ENCODE peak calls at places on chromosomes 5 and 9, in seven cellular contexts. T, G, Q, D, H, I and J are unnamed samples.

GRCh38 chr5:155827949-155828348 is 499.0 kb upstream of the SGCD start:
- DNase-seq in T (no peak), G (no peak), Q (no peak), D (no peak), H (no peak), I (no peak), J (peak)

GRCh38 chr9:93114169-93114983 is 18.4 kb downstream of the CARD19 start:
- DNase-seq in T (peak), G (no peak), Q (no peak), D (no peak), H (peak), I (no peak), J (no peak)

GRCh38 chr5:61245936-61246335 is 83.7 kb upstream of the SMIM15 start:
- DNase-seq in T (no peak), G (peak), Q (no peak), D (no peak), H (no peak), I (no peak), J (no peak)

GRCh38 chr9:69023650-69024049 is 9.7 kb upstream of the PRKACG start:
- DNase-seq in T (peak), G (no peak), Q (no peak), D (no peak), H (no peak), I (no peak), J (no peak)

GRCh38 chr9:130938652-130939404 is at the start of gene FIBCD1:
- DNase-seq in T (peak), G (peak), Q (peak), D (no peak), H (no peak), I (no peak), J (peak)

GRCh38 chr9:136054146-136054545 is 40.9 kb downstream of the NACC2 start:
- DNase-seq in T (no peak), G (no peak), Q (no peak), D (no peak), H (no peak), I (no peak), J (no peak)

GRCh38 chr5:16792278-16793275 is 143.5 kb downstream of the MYO10 start:
- DNase-seq in T (no peak), G (no peak), Q (no peak), D (no peak), H (no peak), I (no peak), J (no peak)

GRCh38 chr5:120139039-120139438 is 325.1 kb upstream of the PRR16 start:
- DNase-seq in T (no peak), G (no peak), Q (peak), D (no peak), H (no peak), I (no peak), J (no peak)

GRCh38 chr9:87076825-87077224 is 129.5 kb upstream of the GAS1 start:
- DNase-seq in T (no peak), G (no peak), Q (peak), D (no peak), H (no peak), I (no peak), J (no peak)

GRCh38 chr9:25904701-25905100 is 226.5 kb upstream of the TUSC1 start:
- DNase-seq in T (no peak), G (no peak), Q (no peak), D (no peak), H (no peak), I (no peak), J (no peak)

GRCh38 chr5:98794414-98795080 is 21.1 kb downstream of the RGMB start:
- DNase-seq in T (no peak), G (no peak), Q (no peak), D (no peak), H (no peak), I (no peak), J (no peak)

GRCh38 chr9:20197976-20198685 is 409.3 kb upstream of the SLC24A2 start:
- DNase-seq in T (no peak), G (peak), Q (no peak), D (no peak), H (no peak), I (no peak), J (peak)

GRCh38 chr9:108543251-108543768 is 312.5 kb downstream of the ACTL7B start:
- DNase-seq in T (peak), G (no peak), Q (peak), D (no peak), H (no peak), I (no peak), J (no peak)

GRCh38 chr5:138635268-138635667 is 60.1 kb upstream of the HSPA9 start:
- DNase-seq in T (no peak), G (peak), Q (peak), D (no peak), H (no peak), I (no peak), J (no peak)

GRCh38 chr9:100589582-100589981 is 11.7 kb downstream of the CAVIN4 start:
- DNase-seq in T (no peak), G (no peak), Q (peak), D (no peak), H (no peak), I (no peak), J (no peak)

GRCh38 chr9:3787628-3788027 is 261.8 kb upstream of the RFX3 start:
- DNase-seq in T (no peak), G (no peak), Q (no peak), D (no peak), H (no peak), I (no peak), J (no peak)

GRCh38 chr9:3788211-3788610 is 262.4 kb upstream of the RFX3 start:
- DNase-seq in T (no peak), G (no peak), Q (no peak), D (no peak), H (no peak), I (no peak), J (no peak)

DNA sequence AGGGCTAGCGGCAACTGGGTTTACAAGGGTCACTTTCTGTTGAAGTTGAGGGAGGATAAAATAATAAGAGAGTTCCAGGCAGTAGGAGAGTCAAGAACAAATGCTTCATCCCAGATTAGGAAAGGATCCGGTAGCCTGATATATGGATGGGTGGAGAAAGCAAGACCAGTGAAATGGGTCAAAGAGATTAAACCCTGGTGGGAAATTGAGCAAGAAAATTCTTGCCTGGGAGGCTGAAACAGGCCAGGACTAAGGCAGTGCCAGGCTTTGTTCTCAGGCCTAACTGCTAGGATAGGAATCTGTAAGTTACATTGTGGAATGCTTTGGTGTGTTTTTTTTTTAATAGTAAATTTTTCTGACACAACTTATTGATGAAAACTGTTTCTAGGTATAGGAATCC is 257.4 kb upstream of the RFX3 start:
- DNase-seq in T (no peak), G (no peak), Q (peak), D (no peak), H (no peak), I (no peak), J (no peak)
- TF ChIP-seq CTCF in T (no peak), G (no peak), Q (no peak), D (no peak), H (no peak), I (no peak), J (no peak)

GRCh38 chr5:25540628-25541027 is 895.9 kb upstream of the CDH10 start:
- DNase-seq in T (no peak), G (no peak), Q (no peak), D (no peak), H (no peak), I (no peak), J (no peak)

GRCh38 chr5:25544652-25545249 is 900.0 kb upstream of the CDH10 start:
- DNase-seq in T (peak), G (no peak), Q (no peak), D (no peak), H (no peak), I (no peak), J (no peak)
- TF ChIP-seq CTCF in T (peak), G (no peak), Q (peak), D (peak), H (peak), I (no peak), J (peak)

DNA sequence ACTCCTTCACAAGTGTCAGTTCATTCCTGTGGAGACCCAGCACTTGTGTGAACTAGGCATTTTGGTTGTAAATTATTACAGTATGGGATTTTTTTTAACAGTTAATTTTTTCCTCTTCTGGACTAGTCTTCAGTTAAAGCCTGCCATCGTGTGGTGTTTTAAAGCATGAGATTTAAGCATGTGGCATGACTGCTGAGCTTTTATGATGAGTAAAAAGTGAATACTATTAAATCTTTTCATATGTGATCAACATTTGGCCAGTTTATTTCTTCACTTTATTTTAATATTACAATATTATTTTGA is 25.0 kb downstream of the LMNB1 start:
- DNase-seq in T (no peak), G (no peak), Q (peak), D (no peak), H (no peak), I (no peak), J (peak)
- TF ChIP-seq CTCF in T (peak), G (peak), Q (peak), D (peak), H (no peak), I (no peak), J (peak)

GRCh38 chr5:53874409-53874808 is 314.0 kb downstream of the NDUFS4 start:
- DNase-seq in T (peak), G (no peak), Q (peak), D (no peak), H (no peak), I (no peak), J (no peak)
- TF ChIP-seq CTCF in T (peak), G (no peak), Q (peak), D (no peak), H (no peak), I (no peak), J (no peak)

GRCh38 chr5:134738963-134739661 is 764 bp downstream of the CAMLG start:
- DNase-seq in T (peak), G (peak), Q (peak), D (no peak), H (no peak), I (no peak), J (peak)
- TF ChIP-seq CTCF in T (peak), G (no peak), Q (peak), D (no peak), H (no peak), I (no peak), J (peak)

DNA sequence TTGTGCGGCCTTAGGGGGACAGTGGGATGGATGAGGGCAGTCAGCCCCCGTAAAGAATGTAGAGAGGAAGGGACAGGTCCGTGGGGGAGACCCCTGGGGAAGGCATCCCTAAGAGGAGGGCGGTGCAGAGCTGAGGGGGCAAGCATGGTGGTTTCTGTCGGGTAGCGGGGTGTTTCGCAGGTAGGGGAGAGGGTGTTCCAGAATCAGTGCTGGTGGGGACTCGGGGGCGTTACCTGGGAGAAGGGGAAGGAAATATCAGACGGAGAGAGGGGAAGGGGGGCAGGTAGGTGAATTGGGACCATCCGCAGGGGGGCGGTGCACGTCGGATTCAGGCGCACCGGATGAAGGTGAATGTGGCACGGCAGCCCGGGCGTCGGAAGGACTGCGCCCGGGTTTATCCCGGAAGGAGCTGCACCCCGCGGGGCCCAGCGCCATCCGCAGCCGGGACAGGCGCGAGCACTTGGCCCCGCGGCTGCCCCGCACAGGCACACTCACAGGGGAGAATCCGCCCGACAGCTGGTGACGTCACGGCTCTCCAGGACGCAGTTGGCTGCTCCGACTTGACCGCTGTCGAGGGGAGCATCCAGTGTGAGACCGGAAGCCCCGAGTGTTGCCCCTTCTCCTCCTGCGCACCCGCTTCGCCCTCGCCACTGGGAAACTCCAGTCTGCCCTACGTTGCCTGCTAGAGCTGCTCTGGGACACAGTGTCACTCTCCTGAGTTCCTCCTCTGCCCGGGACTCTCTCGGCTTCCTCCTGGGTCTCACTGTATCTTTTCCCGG is 1.3 kb downstream of the CD72 start:
- DNase-seq in T (peak), G (peak), Q (peak), D (peak), H (peak), I (no peak), J (peak)
- TF ChIP-seq CTCF in T (no peak), G (no peak), Q (no peak), D (peak), H (no peak), I (peak), J (peak)

GRCh38 chr5:73887688-73888087 is 261.7 kb downstream of the ARHGEF28 start:
- DNase-seq in T (no peak), G (no peak), Q (no peak), D (no peak), H (no peak), I (no peak), J (no peak)
- TF ChIP-seq CTCF in T (no peak), G (no peak), Q (no peak), D (no peak), H (no peak), I (no peak), J (no peak)

DNA sequence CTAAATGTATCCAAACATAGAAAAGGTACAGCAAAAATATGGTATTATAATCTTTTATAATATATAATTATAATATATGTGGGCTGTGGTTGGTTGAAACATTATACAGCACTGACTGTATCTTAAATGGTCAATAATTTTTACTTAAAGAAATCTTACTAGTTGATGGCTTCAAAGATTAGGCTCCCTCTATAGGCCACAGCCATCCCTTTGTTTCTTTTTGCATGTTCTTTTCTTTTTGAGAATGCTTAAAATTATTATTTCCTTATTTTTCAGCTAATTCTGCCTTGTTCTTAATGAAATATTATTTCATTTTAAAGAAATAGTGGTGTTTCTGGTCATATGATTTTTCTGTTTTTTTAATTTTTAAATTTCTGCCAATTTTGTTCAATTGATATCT is 128.5 kb downstream of the MAST4 start:
- DNase-seq in T (no peak), G (no peak), Q (peak), D (no peak), H (no peak), I (no peak), J (no peak)
- TF ChIP-seq CTCF in T (peak), G (no peak), Q (peak), D (no peak), H (no peak), I (no peak), J (peak)